ENCODE peak calls at places on chromosomes 7 and 10, in seven cellular contexts. One of them, this sample, is unnamed. For H3K4me1, the result is how much of the 10 kb centered on the place peaks cover.

GRCh38 chr7:135853499-135853898 is 104.9 kb upstream of the FAM180A start:
- DNase-seq in ovary: no peak
- DNase-seq in colonic mucosa: no peak
- DNase-seq in right cardiac atrium: no peak
- DNase-seq in mesendoderm: no peak
- DNase-seq in cardiac muscle cell: no peak
- DNase-seq in mucosa of descending colon: no peak
- DNase-seq in this sample: no peak

GRCh38 chr10:12430406-12430982 is 81.1 kb downstream of the CAMK1D start:
- DNase-seq in ovary: no peak
- DNase-seq in right cardiac atrium: no peak
- DNase-seq in colonic mucosa: no peak
- DNase-seq in mesendoderm: no peak
- DNase-seq in cardiac muscle cell: no peak
- DNase-seq in mucosa of descending colon: no peak
- DNase-seq in this sample: no peak

GRCh38 chr7:42068554-42069280 is 168.3 kb downstream of the GLI3 start:
- DNase-seq in colonic mucosa: no peak
- DNase-seq in ovary: no peak
- DNase-seq in mesendoderm: peak
- DNase-seq in right cardiac atrium: no peak
- DNase-seq in cardiac muscle cell: peak
- DNase-seq in mucosa of descending colon: no peak
- DNase-seq in this sample: no peak

GRCh38 chr7:140552240-140552679 is 73.0 kb upstream of the MKRN1 start:
- DNase-seq in mesendoderm: no peak
- DNase-seq in ovary: no peak
- DNase-seq in right cardiac atrium: no peak
- DNase-seq in colonic mucosa: no peak
- DNase-seq in cardiac muscle cell: no peak
- DNase-seq in mucosa of descending colon: no peak
- DNase-seq in this sample: no peak

GRCh38 chr10:100670828-100671479 is 74.4 kb upstream of the PAX2 start:
- DNase-seq in right cardiac atrium: peak
- DNase-seq in mesendoderm: peak
- DNase-seq in colonic mucosa: peak
- DNase-seq in ovary: no peak
- DNase-seq in cardiac muscle cell: peak
- DNase-seq in mucosa of descending colon: peak
- DNase-seq in this sample: peak

GRCh38 chr7:81499262-81500116 is 270.4 kb downstream of the HGF start:
- DNase-seq in ovary: no peak
- DNase-seq in mesendoderm: peak
- DNase-seq in mucosa of descending colon: no peak
- DNase-seq in cardiac muscle cell: peak
- DNase-seq in colonic mucosa: no peak
- DNase-seq in right cardiac atrium: no peak
- DNase-seq in this sample: no peak

GRCh38 chr7:128027485-128027980 is 3.7 kb downstream of the LRRC4 start:
- DNase-seq in colonic mucosa: peak
- DNase-seq in mucosa of descending colon: peak
- DNase-seq in ovary: no peak
- DNase-seq in cardiac muscle cell: no peak
- DNase-seq in mesendoderm: no peak
- DNase-seq in right cardiac atrium: no peak
- DNase-seq in this sample: no peak

GRCh38 chr10:121216295-121216694 is 365.1 kb downstream of the WDR11 start:
- DNase-seq in mucosa of descending colon: no peak
- DNase-seq in mesendoderm: no peak
- DNase-seq in cardiac muscle cell: no peak
- DNase-seq in right cardiac atrium: no peak
- DNase-seq in ovary: no peak
- DNase-seq in colonic mucosa: no peak
- DNase-seq in this sample: no peak

GRCh38 chr7:23938937-23939552 is 229.0 kb downstream of the STK31 start:
- DNase-seq in cardiac muscle cell: peak
- DNase-seq in mesendoderm: peak
- DNase-seq in ovary: no peak
- DNase-seq in right cardiac atrium: no peak
- DNase-seq in colonic mucosa: peak
- DNase-seq in mucosa of descending colon: no peak
- DNase-seq in this sample: no peak

GRCh38 chr7:81111781-81112540 is 193.1 kb upstream of the SEMA3C start:
- DNase-seq in colonic mucosa: no peak
- DNase-seq in ovary: no peak
- DNase-seq in right cardiac atrium: no peak
- DNase-seq in mucosa of descending colon: no peak
- DNase-seq in cardiac muscle cell: no peak
- DNase-seq in mesendoderm: peak
- DNase-seq in this sample: no peak

GRCh38 chr7:114944742-114945625 is 23.1 kb downstream of the MDFIC start:
- DNase-seq in mucosa of descending colon: peak
- DNase-seq in ovary: peak
- DNase-seq in cardiac muscle cell: no peak
- DNase-seq in right cardiac atrium: peak
- DNase-seq in colonic mucosa: peak
- DNase-seq in mesendoderm: peak
- DNase-seq in this sample: peak

GRCh38 chr10:71696635-71697326 is 22.8 kb downstream of the C10orf105 start:
- DNase-seq in cardiac muscle cell: peak
- DNase-seq in mucosa of descending colon: peak
- DNase-seq in ovary: peak
- DNase-seq in right cardiac atrium: peak
- DNase-seq in colonic mucosa: peak
- DNase-seq in mesendoderm: peak
- DNase-seq in this sample: peak

GRCh38 chr10:33368086-33368485 is 33.6 kb upstream of the NRP1 start:
- DNase-seq in right cardiac atrium: no peak
- DNase-seq in mucosa of descending colon: no peak
- DNase-seq in cardiac muscle cell: no peak
- DNase-seq in ovary: no peak
- DNase-seq in colonic mucosa: no peak
- DNase-seq in mesendoderm: no peak
- DNase-seq in this sample: no peak

GRCh38 chr10:35565602-35566061 is 39.5 kb upstream of the GJD4 start:
- DNase-seq in cardiac muscle cell: peak
- DNase-seq in ovary: no peak
- DNase-seq in mucosa of descending colon: no peak
- DNase-seq in right cardiac atrium: no peak
- DNase-seq in mesendoderm: no peak
- DNase-seq in colonic mucosa: no peak
- DNase-seq in this sample: no peak

GRCh38 chr10:24255907-24256306 is 47.0 kb downstream of the KIAA1217 start:
- DNase-seq in colonic mucosa: no peak
- DNase-seq in right cardiac atrium: peak
- DNase-seq in mucosa of descending colon: no peak
- DNase-seq in mesendoderm: peak
- DNase-seq in cardiac muscle cell: no peak
- DNase-seq in ovary: no peak
- DNase-seq in this sample: no peak

GRCh38 chr7:139505563-139505962 is 17.9 kb upstream of the CLEC2L start:
- DNase-seq in cardiac muscle cell: peak
- DNase-seq in colonic mucosa: no peak
- DNase-seq in right cardiac atrium: no peak
- DNase-seq in ovary: no peak
- DNase-seq in mucosa of descending colon: no peak
- DNase-seq in mesendoderm: peak
- DNase-seq in this sample: no peak

GRCh38 chr10:110229155-110229554 is 21.8 kb downstream of the MXI1 start:
- DNase-seq in ovary: no peak
- DNase-seq in mesendoderm: no peak
- DNase-seq in colonic mucosa: no peak
- DNase-seq in right cardiac atrium: no peak
- DNase-seq in mucosa of descending colon: no peak
- DNase-seq in cardiac muscle cell: no peak
- DNase-seq in this sample: no peak

GRCh38 chr10:53314856-53315255 is 542.3 kb upstream of the MBL2 start:
- DNase-seq in mesendoderm: peak
- DNase-seq in colonic mucosa: no peak
- DNase-seq in mucosa of descending colon: no peak
- DNase-seq in right cardiac atrium: no peak
- DNase-seq in ovary: no peak
- DNase-seq in cardiac muscle cell: peak
- DNase-seq in this sample: no peak

GRCh38 chr7:156739596-156739995 is 99.0 kb downstream of the RNF32 start:
- DNase-seq in colonic mucosa: no peak
- DNase-seq in cardiac muscle cell: no peak
- DNase-seq in right cardiac atrium: no peak
- DNase-seq in ovary: no peak
- DNase-seq in mesendoderm: no peak
- DNase-seq in mucosa of descending colon: no peak
- DNase-seq in this sample: no peak

GRCh38 chr10:122054046-122055025 is 65.4 kb downstream of the TACC2 start:
- DNase-seq in ovary: peak
- DNase-seq in colonic mucosa: peak
- DNase-seq in right cardiac atrium: peak
- DNase-seq in cardiac muscle cell: peak
- DNase-seq in mucosa of descending colon: peak
- DNase-seq in mesendoderm: peak
- DNase-seq in this sample: peak

GRCh38 chr10:51095444-51095843 is 21.2 kb downstream of the PRKG1 start:
- DNase-seq in cardiac muscle cell: no peak
- DNase-seq in mucosa of descending colon: no peak
- DNase-seq in ovary: no peak
- DNase-seq in right cardiac atrium: peak
- DNase-seq in colonic mucosa: no peak
- DNase-seq in mesendoderm: no peak
- DNase-seq in this sample: no peak
- H3K4me1 ChIP-seq in cardiac muscle cell: under half
- H3K4me1 ChIP-seq in mucosa of descending colon: under half
- H3K4me1 ChIP-seq in ovary: under half
- H3K4me1 ChIP-seq in right cardiac atrium: under half
- H3K4me1 ChIP-seq in colonic mucosa: under half
- H3K4me1 ChIP-seq in mesendoderm: under half
- H3K4me1 ChIP-seq in this sample: under half

DNA sequence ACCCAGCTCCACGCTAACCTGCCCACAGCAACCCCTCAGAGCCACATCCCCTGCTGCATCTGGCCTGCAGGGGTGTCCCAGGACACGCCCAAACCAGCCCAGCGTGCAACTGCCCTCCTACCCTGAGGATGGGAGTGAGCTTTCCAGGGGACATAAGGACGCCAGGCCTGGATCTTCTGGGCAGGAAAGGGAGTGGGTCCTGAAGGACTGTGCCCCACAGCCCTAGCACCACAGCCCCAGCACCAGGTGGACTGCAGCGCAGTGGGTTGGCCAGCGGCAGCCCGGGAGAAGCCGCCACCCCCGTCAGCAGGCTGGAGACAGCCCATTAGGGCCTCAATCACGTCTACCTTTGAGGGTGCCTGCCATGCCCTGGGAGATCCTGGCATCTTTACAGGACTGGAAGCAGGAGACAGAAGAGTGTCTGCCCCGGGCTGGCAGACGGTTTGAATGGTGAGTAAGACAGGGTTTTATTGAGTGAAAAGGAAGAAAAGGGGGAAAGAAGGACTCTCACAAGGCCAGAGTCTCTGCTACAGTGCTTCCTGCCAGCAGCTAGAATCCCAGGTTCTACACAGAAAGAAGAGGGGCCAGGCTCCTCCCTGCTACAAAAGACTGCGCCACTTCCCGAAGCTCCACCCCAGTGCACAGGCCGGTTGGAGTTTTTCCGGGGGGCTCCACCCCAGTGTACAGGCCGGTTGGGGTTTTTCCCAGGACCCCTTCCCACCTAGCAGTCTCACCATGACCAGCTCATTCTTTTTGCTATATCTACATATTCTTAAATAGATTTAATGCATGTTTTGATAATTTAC is 69.8 kb upstream of the KCTD7 start:
- DNase-seq in colonic mucosa: no peak
- DNase-seq in mucosa of descending colon: no peak
- DNase-seq in cardiac muscle cell: no peak
- DNase-seq in mesendoderm: peak
- DNase-seq in right cardiac atrium: no peak
- DNase-seq in ovary: no peak
- DNase-seq in this sample: no peak
- H3K4me1 ChIP-seq in colonic mucosa: under half
- H3K4me1 ChIP-seq in mucosa of descending colon: under half
- H3K4me1 ChIP-seq in cardiac muscle cell: under half
- H3K4me1 ChIP-seq in mesendoderm: under half
- H3K4me1 ChIP-seq in right cardiac atrium: under half
- H3K4me1 ChIP-seq in ovary: under half
- H3K4me1 ChIP-seq in this sample: under half

GRCh38 chr10:103649654-103650423 is 156.3 kb downstream of the NEURL1 start:
- DNase-seq in right cardiac atrium: peak
- DNase-seq in cardiac muscle cell: no peak
- DNase-seq in mesendoderm: no peak
- DNase-seq in ovary: peak
- DNase-seq in mucosa of descending colon: no peak
- DNase-seq in colonic mucosa: no peak
- DNase-seq in this sample: no peak

GRCh38 chr10:103651783-103652476 is 158.4 kb downstream of the NEURL1 start:
- DNase-seq in ovary: peak
- DNase-seq in cardiac muscle cell: no peak
- DNase-seq in mesendoderm: no peak
- DNase-seq in right cardiac atrium: peak
- DNase-seq in mucosa of descending colon: peak
- DNase-seq in colonic mucosa: peak
- DNase-seq in this sample: no peak

GRCh38 chr10:103648231-103648950 is 154.9 kb downstream of the NEURL1 start:
- DNase-seq in colonic mucosa: no peak
- DNase-seq in right cardiac atrium: peak
- DNase-seq in mesendoderm: no peak
- DNase-seq in ovary: no peak
- DNase-seq in mucosa of descending colon: no peak
- DNase-seq in cardiac muscle cell: no peak
- DNase-seq in this sample: no peak

GRCh38 chr10:103646304-103646703 is 152.8 kb downstream of the NEURL1 start:
- DNase-seq in colonic mucosa: no peak
- DNase-seq in ovary: no peak
- DNase-seq in cardiac muscle cell: no peak
- DNase-seq in mesendoderm: no peak
- DNase-seq in right cardiac atrium: no peak
- DNase-seq in mucosa of descending colon: no peak
- DNase-seq in this sample: no peak

DNA sequence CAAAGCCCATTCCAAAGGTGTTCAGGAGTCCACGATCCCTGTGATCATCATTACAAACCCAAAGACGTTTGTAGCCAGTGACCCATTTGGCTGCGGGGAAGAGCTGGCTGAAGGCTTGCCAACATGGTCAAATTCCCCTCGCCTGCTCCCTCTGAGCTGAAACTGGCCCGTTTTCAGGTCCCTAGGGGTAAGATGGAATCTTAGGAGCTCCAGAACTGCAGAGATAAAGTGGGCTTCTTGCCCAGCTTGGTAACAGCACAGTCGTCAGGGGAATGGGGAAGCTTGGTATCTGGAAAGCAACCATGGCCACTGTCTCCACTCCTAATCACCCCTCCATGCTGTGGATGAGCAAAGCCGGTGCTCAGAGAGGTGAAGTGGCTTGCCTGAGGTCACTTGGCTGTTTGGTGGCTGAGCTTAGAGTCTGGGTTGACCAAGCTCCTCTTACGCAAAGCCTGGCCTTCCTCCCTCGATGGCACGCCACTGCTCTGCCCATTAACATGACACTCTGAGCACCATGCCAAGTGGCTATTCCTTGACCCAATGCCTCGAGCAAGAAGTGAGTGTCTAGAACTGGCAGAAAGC is 155.5 kb downstream of the NEURL1 start:
- DNase-seq in mucosa of descending colon: no peak
- DNase-seq in cardiac muscle cell: no peak
- DNase-seq in colonic mucosa: no peak
- DNase-seq in right cardiac atrium: peak
- DNase-seq in mesendoderm: no peak
- DNase-seq in ovary: peak
- DNase-seq in this sample: peak
- H3K4me1 ChIP-seq in mucosa of descending colon: half or more
- H3K4me1 ChIP-seq in cardiac muscle cell: under half
- H3K4me1 ChIP-seq in colonic mucosa: under half
- H3K4me1 ChIP-seq in right cardiac atrium: half or more
- H3K4me1 ChIP-seq in mesendoderm: under half
- H3K4me1 ChIP-seq in ovary: half or more
- H3K4me1 ChIP-seq in this sample: half or more

GRCh38 chr7:4856336-4857056 is 5.3 kb downstream of the PAPOLB start:
- DNase-seq in cardiac muscle cell: no peak
- DNase-seq in right cardiac atrium: no peak
- DNase-seq in mucosa of descending colon: no peak
- DNase-seq in ovary: no peak
- DNase-seq in mesendoderm: no peak
- DNase-seq in colonic mucosa: no peak
- DNase-seq in this sample: no peak
- H3K4me1 ChIP-seq in cardiac muscle cell: under half
- H3K4me1 ChIP-seq in right cardiac atrium: under half
- H3K4me1 ChIP-seq in mucosa of descending colon: under half
- H3K4me1 ChIP-seq in ovary: under half
- H3K4me1 ChIP-seq in mesendoderm: under half
- H3K4me1 ChIP-seq in colonic mucosa: under half
- H3K4me1 ChIP-seq in this sample: under half

This sample was measured in lower lobe of right lung.